ENCODE peak calls at places on chromosome 10, in seven cellular contexts. K, B, V, N, D, S and F are unnamed samples.

GRCh38 chr10:35006836-35007235 is 83.3 kb downstream of the CUL2 start:
- DNase-seq in S (no peak), D (no peak), K (no peak), V (no peak), N (no peak), B (peak), F (no peak)

GRCh38 chr10:96334888-96335526 is 23.8 kb downstream of the OPALIN start:
- DNase-seq in S (no peak), K (no peak), B (peak), N (peak), V (no peak), D (peak), F (no peak)

GRCh38 chr10:43322321-43322720 is 49.1 kb upstream of the FXYD4 start:
- DNase-seq in N (peak), S (no peak), K (no peak), B (no peak), D (no peak), V (no peak), F (no peak)

GRCh38 chr10:3622845-3623621 is 162.0 kb downstream of the KLF6 start:
- DNase-seq in S (peak), B (peak), N (no peak), K (no peak), D (no peak), V (no peak), F (no peak)

GRCh38 chr10:32332299-32332750 is 14.6 kb downstream of the EPC1 start:
- DNase-seq in B (peak), V (no peak), D (no peak), K (no peak), S (peak), N (peak), F (no peak)

GRCh38 chr10:131168238-131168875 is 143.2 kb downstream of the TCERG1L start:
- DNase-seq in N (no peak), B (no peak), D (no peak), S (no peak), V (no peak), K (no peak), F (no peak)

GRCh38 chr10:126215767-126216166 is 172.5 kb downstream of the ADAM12 start:
- DNase-seq in B (no peak), V (no peak), K (no peak), D (no peak), S (no peak), N (no peak), F (no peak)

GRCh38 chr10:50322075-50322474 is 70.8 kb upstream of the ASAH2 start:
- DNase-seq in V (no peak), B (peak), N (no peak), S (no peak), K (no peak), D (no peak), F (no peak)

GRCh38 chr10:133189256-133189655 is 29.2 kb downstream of the KNDC1 start:
- DNase-seq in K (no peak), B (no peak), V (no peak), D (no peak), N (no peak), S (no peak), F (no peak)

GRCh38 chr10:92778091-92778490 is 70.2 kb upstream of the EXOC6 start:
- DNase-seq in V (no peak), B (no peak), K (no peak), D (no peak), N (no peak), S (no peak), F (no peak)

GRCh38 chr10:74035324-74035723 is 37.4 kb downstream of the VCL start:
- DNase-seq in V (no peak), S (no peak), N (no peak), B (peak), K (no peak), D (no peak), F (no peak)

GRCh38 chr10:94402204-94403033 is at the start of gene TBC1D12:
- DNase-seq in B (peak), N (peak), V (peak), K (peak), D (peak), S (peak), F (peak)
- TF ChIP-seq POLR2A in B (peak), N (peak), V (peak), K (peak), D (peak), S (peak), F (peak)

DNA sequence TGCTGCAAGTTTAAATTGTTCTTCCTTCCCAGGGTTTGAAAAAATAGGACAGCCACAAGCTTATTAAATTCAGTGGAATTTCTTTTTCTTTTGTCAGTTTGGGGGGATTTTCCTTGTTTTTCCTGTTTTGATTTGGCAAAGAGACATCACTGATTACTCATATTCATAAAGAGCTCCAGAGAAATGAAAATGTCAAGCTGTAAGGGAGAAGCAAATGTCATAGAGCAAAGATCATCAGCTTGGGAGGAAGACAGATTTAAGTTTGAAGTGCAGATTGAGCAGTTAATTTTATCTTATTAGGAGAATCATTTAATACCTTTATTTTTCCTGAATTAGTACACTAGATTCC is 255.8 kb upstream of the PHYHIPL start:
- DNase-seq in N (no peak), V (no peak), B (no peak), D (no peak), S (no peak), K (no peak), F (no peak)
- H3K27ac ChIP-seq in N (no peak), V (no peak), B (no peak), D (no peak), S (no peak), K (peak), F (no peak)

GRCh38 chr10:70232155-70232858 is 922 bp downstream of the PPA1 start:
- DNase-seq in N (peak), K (peak), D (peak), V (peak), S (no peak), B (peak), F (peak)
- TF ChIP-seq POLR2A in N (peak), K (peak), D (peak), V (peak), S (no peak), B (peak), F (peak)

GRCh38 chr10:119368991-119369869 is 161.9 kb downstream of the GRK5 start:
- DNase-seq in N (peak), B (no peak), V (peak), K (no peak), S (no peak), D (no peak), F (no peak)
- H3K27ac ChIP-seq in N (peak), B (peak), V (no peak), K (peak), S (peak), D (peak), F (no peak)

GRCh38 chr10:129963831-129964501 is at the start of gene EBF3:
- DNase-seq in K (peak), D (peak), V (peak), S (no peak), N (peak), B (peak), F (no peak)
- TF ChIP-seq POLR2A in K (peak), D (peak), V (no peak), S (no peak), N (no peak), B (no peak), F (no peak)

DNA sequence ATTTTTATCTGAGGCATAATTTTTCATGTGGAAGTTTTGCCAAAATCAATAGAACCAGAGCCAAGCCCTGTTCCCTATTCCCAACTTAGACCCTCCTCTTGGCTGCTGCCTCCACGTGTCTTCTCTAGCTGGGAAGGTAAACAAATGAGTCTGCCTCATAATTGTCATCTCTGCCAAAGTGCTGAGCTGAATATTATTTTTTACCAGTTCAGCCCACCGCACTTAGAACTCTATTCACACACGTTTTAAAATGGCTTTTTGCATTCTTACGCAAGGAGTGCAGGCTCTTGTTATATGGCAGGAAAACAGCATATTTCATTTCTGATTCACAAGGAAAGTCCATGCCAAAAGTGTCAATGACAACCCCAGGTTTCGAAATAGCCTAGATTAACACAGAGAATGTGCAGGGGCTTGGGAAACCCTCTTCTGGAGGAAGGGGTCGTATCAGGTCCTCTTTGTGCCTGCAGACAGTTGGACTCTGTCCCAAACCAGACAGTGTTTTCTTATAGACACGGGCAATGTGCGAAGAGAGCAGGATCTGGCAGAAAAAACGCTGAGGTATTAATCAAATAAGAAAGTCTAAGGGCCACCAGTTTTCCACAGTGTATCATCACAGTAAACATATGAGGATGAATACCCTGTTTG is 370.6 kb upstream of the MGMT start:
- DNase-seq in S (no peak), K (peak), D (peak), V (no peak), N (no peak), B (peak), F (peak)
- H3K27ac ChIP-seq in S (no peak), K (peak), D (peak), V (no peak), N (no peak), B (peak), F (peak)

GRCh38 chr10:110723224-110723891 is 79.2 kb downstream of the RBM20 start:
- DNase-seq in K (no peak), B (no peak), S (no peak), D (no peak), N (no peak), V (no peak), F (no peak)

GRCh38 chr10:110724937-110725336 is 80.8 kb downstream of the RBM20 start:
- DNase-seq in B (no peak), N (no peak), K (no peak), S (no peak), V (no peak), D (no peak), F (no peak)

GRCh38 chr10:110724116-110724701 is 80.1 kb downstream of the RBM20 start:
- DNase-seq in N (no peak), S (no peak), D (no peak), V (no peak), B (no peak), K (no peak), F (no peak)

GRCh38 chr10:110717830-110718595 is 73.9 kb downstream of the RBM20 start:
- DNase-seq in B (no peak), V (no peak), N (no peak), S (no peak), K (no peak), D (peak), F (no peak)

GRCh38 chr10:110721406-110722038 is 77.4 kb downstream of the RBM20 start:
- DNase-seq in D (no peak), K (no peak), V (no peak), B (no peak), N (no peak), S (no peak), F (no peak)
- TF ChIP-seq POLR2A in D (no peak), K (no peak), V (no peak), B (no peak), N (no peak), S (no peak), F (no peak)

DNA sequence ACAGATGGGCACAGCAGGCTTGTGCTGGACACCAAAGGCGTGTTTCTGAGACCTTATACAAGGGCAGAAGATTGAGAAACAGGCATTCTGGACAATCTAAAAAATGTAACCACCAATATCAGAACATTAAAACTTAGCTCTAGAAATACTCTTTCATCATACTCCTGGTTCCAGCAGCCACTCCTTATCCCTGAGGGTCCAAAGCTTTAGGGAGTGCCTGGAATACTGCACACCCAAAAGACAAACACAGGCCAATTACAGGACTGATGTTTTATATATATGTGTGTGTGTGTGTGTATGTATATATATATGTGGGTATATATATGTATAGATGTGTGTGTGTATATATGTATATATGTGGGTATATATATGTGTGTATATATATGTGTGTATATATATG is 39.6 kb downstream of the FAM171A1 start:
- DNase-seq in D (no peak), B (no peak), S (no peak), K (no peak), V (no peak), N (no peak), F (no peak)
- H3K27ac ChIP-seq in D (no peak), B (no peak), S (no peak), K (no peak), V (no peak), N (peak), F (no peak)